ENCODE peak calls at places on chromosome 22, in five cellular contexts. H is spleen; L is CD8-positive, alpha-beta memory T cell; Y is body of pancreas; B is heart right ventricle. Z is an unnamed sample.

GRCh38 chr22:50009251-50009650 is 3.3 kb downstream of the IL17REL start:
- DNase-seq in H (no peak), L (no peak), Y (no peak), B (no peak), Z (no peak)

GRCh38 chr22:26632422-26633155 is 10.8 kb downstream of the CRYBA4 start:
- DNase-seq in H (no peak), L (no peak), Y (no peak), B (no peak), Z (no peak)

GRCh38 chr22:47304191-47304831 is 541.9 kb downstream of the TBC1D22A start:
- DNase-seq in H (no peak), L (no peak), Y (no peak), B (no peak), Z (no peak)

GRCh38 chr22:34841911-34842310 is 224.0 kb upstream of the ISX start:
- DNase-seq in H (no peak), L (no peak), Y (no peak), B (no peak), Z (no peak)

GRCh38 chr22:24772493-24773220 is 1.9 kb downstream of the PIWIL3 start:
- DNase-seq in H (no peak), L (no peak), Y (no peak), B (no peak), Z (no peak)

GRCh38 chr22:48717883-48718817 is 1109.5 kb downstream of the BRD1 start:
- DNase-seq in H (peak), L (no peak), Y (no peak), B (no peak), Z (no peak)

GRCh38 chr22:39994046-39994565 is 648 bp upstream of the FAM83F start:
- DNase-seq in H (no peak), L (peak), Y (no peak), B (no peak), Z (no peak)

GRCh38 chr22:50253941-50254340 is 2.9 kb upstream of the HDAC10 start:
- DNase-seq in H (no peak), L (no peak), Y (no peak), B (no peak), Z (no peak)

GRCh38 chr22:26684173-26684572 is 26.8 kb downstream of the MIAT start:
- DNase-seq in H (no peak), L (no peak), Y (no peak), B (no peak), Z (no peak)

GRCh38 chr22:44729391-44730012 is 22.9 kb upstream of the ARHGAP8 start:
- DNase-seq in H (peak), L (no peak), Y (no peak), B (peak), Z (no peak)

GRCh38 chr22:25404923-25405853 is 159.3 kb upstream of the GRK3 start:
- DNase-seq in H (peak), L (peak), Y (peak), B (peak), Z (peak)

GRCh38 chr22:37544955-37545702 is 15.2 kb upstream of the CDC42EP1 start:
- DNase-seq in H (no peak), L (peak), Y (peak), B (peak), Z (peak)

GRCh38 chr22:50046481-50047245 is 11.4 kb downstream of the TTLL8 start:
- DNase-seq in H (no peak), L (no peak), Y (no peak), B (no peak), Z (no peak)

GRCh38 chr22:47835726-47836125 is 1073.3 kb downstream of the TBC1D22A start:
- DNase-seq in H (no peak), L (no peak), Y (no peak), B (no peak), Z (peak)

GRCh38 chr22:44625981-44626687 is 75.9 kb upstream of the PRR5 start:
- DNase-seq in H (peak), L (peak), Y (peak), B (peak), Z (peak)

GRCh38 chr22:39718206-39718605 is 147.7 kb downstream of the CACNA1I start:
- DNase-seq in H (peak), L (no peak), Y (no peak), B (no peak), Z (peak)

GRCh38 chr22:31083923-31084810 is 3.0 kb downstream of the SMTN start:
- DNase-seq in H (peak), L (no peak), Y (no peak), B (peak), Z (peak)

GRCh38 chr22:44205713-44206645 is 25.3 kb downstream of the PARVG start:
- DNase-seq in H (no peak), L (no peak), Y (no peak), B (no peak), Z (no peak)

GRCh38 chr22:44237290-44237689 is 56.6 kb downstream of the PARVG start:
- DNase-seq in H (no peak), L (no peak), Y (no peak), B (no peak), Z (no peak)

GRCh38 chr22:38098410-38099249 is 11.9 kb downstream of the BAIAP2L2 start:
- DNase-seq in H (no peak), L (no peak), Y (no peak), B (no peak), Z (no peak)

GRCh38 chr22:39524089-39524752 is 3.9 kb downstream of the ATF4 start:
- DNase-seq in H (no peak), L (no peak), Y (no peak), B (no peak), Z (no peak)

GRCh38 chr22:26718905-26719304 is 61.5 kb downstream of the MIAT start:
- DNase-seq in H (no peak), L (no peak), Y (no peak), B (no peak), Z (no peak)

GRCh38 chr22:41966607-41967240 is 2.5 kb upstream of the SEPTIN3 start:
- DNase-seq in H (no peak), L (peak), Y (no peak), B (no peak), Z (peak)

GRCh38 chr22:48318575-48319320 is 1508.9 kb downstream of the BRD1 start:
- DNase-seq in H (peak), L (no peak), Y (no peak), B (no peak), Z (no peak)

GRCh38 chr22:50148166-50148500 is 22.4 kb upstream of the PANX2 start:
- DNase-seq in H (no peak), L (no peak), Y (no peak), B (no peak), Z (no peak)

GRCh38 chr22:44575344-44576268 is 77.6 kb upstream of the RTL6 start:
- DNase-seq in H (no peak), L (no peak), Y (peak), B (no peak), Z (no peak)

GRCh38 chr22:25492950-25493790 is 71.3 kb upstream of the GRK3 start:
- DNase-seq in H (no peak), L (no peak), Y (no peak), B (no peak), Z (no peak)

GRCh38 chr22:39184586-39185577 is 32.4 kb upstream of the CBX7 start:
- DNase-seq in H (peak), L (no peak), Y (no peak), B (no peak), Z (no peak)

GRCh38 chr22:31284241-31284745 is 8.0 kb downstream of the PIK3IP1 start:
- DNase-seq in H (no peak), L (no peak), Y (no peak), B (no peak), Z (no peak)

GRCh38 chr22:27120036-27120435 is 462.6 kb downstream of the MIAT start:
- DNase-seq in H (no peak), L (no peak), Y (no peak), B (no peak), Z (no peak)

GRCh38 chr22:41742918-41743317 is 43.6 kb downstream of the MEI1 start:
- DNase-seq in H (no peak), L (no peak), Y (no peak), B (no peak), Z (no peak)

GRCh38 chr22:24030186-24030702 is 19.1 kb downstream of the CABIN1 start:
- DNase-seq in H (no peak), L (no peak), Y (no peak), B (no peak), Z (no peak)

DNA sequence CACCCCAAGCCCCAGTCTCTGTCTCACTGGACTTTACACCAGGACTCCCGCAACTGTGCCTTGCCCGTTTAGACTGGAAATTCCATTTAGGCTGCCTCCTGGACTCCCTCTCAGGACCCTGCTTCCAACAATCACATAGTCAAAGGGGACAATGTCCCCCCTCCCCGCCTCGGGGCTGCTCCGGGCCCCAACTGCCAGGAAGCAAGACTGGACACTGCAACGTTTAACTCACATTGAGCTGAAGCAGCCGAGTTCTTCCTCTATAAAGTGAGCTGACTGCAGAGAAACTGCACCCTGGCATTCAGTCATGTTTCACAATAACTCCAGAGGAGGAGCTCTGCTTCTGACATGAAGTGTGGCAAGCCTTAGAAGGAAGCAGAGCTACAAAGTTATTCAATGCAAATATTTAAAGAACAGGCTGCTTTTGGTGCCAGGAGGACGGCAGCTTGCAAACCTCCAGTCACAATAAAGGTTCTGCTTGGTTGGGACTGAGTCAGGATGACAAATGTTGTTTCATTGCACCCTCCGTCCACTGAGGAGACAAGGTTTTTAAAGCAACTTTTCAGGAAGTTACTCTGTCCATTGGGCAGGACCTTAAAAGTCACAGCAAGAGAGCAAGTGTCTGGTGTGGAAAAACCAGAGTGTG is 19.9 kb downstream of the PACSIN2 start:
- DNase-seq in H (no peak), L (no peak), Y (peak), B (no peak), Z (no peak)
- H3K4me3 ChIP-seq in H (no peak), L (no peak), Y (no peak), B (peak), Z (no peak)

GRCh38 chr22:29578462-29578861 is 2.5 kb downstream of the NIPSNAP1 start:
- DNase-seq in H (no peak), L (no peak), Y (no peak), B (no peak), Z (no peak)

GRCh38 chr22:29580200-29580810 is 608 bp downstream of the NIPSNAP1 start:
- DNase-seq in H (peak), L (no peak), Y (peak), B (no peak), Z (no peak)

GRCh38 chr22:29584975-29585374 is 4.1 kb upstream of the NIPSNAP1 start:
- DNase-seq in H (no peak), L (no peak), Y (no peak), B (no peak), Z (no peak)

GRCh38 chr22:29581799-29582198 is 886 bp upstream of the NIPSNAP1 start:
- DNase-seq in H (no peak), L (no peak), Y (peak), B (no peak), Z (no peak)
- H3K27ac ChIP-seq in H (no peak), L (no peak), Y (no peak), B (no peak), Z (no peak)

GRCh38 chr22:17198188-17199130 is 20.8 kb downstream of the ADA2 start:
- DNase-seq in H (no peak), L (no peak), Y (no peak), B (peak), Z (no peak)

GRCh38 chr22:17201285-17201945 is 17.8 kb downstream of the ADA2 start:
- DNase-seq in H (no peak), L (no peak), Y (peak), B (no peak), Z (no peak)

GRCh38 chr22:17194213-17194612 is 25.0 kb downstream of the ADA2 start:
- DNase-seq in H (no peak), L (no peak), Y (no peak), B (no peak), Z (no peak)

GRCh38 chr22:17199131-17199731 is 20.0 kb downstream of the ADA2 start:
- DNase-seq in H (no peak), L (no peak), Y (no peak), B (no peak), Z (no peak)
- H3K4me3 ChIP-seq in H (peak), L (no peak), Y (no peak), B (peak), Z (no peak)

GRCh38 chr22:22936915-22937656 is 49.5 kb downstream of the IGLL5 start:
- DNase-seq in H (no peak), L (no peak), Y (no peak), B (no peak), Z (no peak)

GRCh38 chr22:22939537-22940368 is 52.1 kb downstream of the IGLL5 start:
- DNase-seq in H (peak), L (no peak), Y (no peak), B (no peak), Z (no peak)

GRCh38 chr22:22938672-22939536 is 51.3 kb downstream of the IGLL5 start:
- DNase-seq in H (no peak), L (no peak), Y (no peak), B (no peak), Z (no peak)

GRCh38 chr22:22936190-22936914 is 48.7 kb downstream of the IGLL5 start:
- DNase-seq in H (no peak), L (no peak), Y (no peak), B (no peak), Z (no peak)

GRCh38 chr22:22937894-22938480 is 50.4 kb downstream of the IGLL5 start:
- DNase-seq in H (no peak), L (no peak), Y (no peak), B (no peak), Z (no peak)
- H3K27ac ChIP-seq in H (no peak), L (no peak), Y (no peak), B (no peak), Z (peak)

DNA sequence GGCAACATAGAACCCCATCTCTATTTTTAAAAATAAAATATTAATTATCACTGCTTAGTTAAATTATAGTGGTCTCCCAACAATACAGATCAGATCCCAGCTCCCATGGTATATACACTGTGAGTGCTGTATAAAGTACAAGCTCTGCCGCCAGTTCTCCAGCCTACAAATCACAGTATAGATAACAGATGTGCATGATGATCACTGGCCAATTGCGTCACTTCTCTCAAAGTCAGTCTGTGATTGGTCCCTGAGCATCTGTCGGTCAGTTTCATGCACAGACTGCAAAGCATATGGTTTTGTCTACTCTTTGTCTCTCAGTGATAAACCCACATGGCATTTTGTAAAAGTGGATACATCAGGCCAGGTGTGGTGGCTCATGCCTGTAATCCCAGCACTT is 15.6 kb downstream of the PPARA start:
- DNase-seq in H (no peak), L (no peak), Y (no peak), B (no peak), Z (no peak)
- H3K4me3 ChIP-seq in H (no peak), L (no peak), Y (no peak), B (no peak), Z (no peak)

GRCh38 chr22:36317658-36318271 is 64.8 kb downstream of the APOL1 start:
- DNase-seq in H (no peak), L (no peak), Y (no peak), B (no peak), Z (no peak)

GRCh38 chr22:36318442-36318841 is 65.5 kb downstream of the APOL1 start:
- DNase-seq in H (no peak), L (no peak), Y (no peak), B (no peak), Z (no peak)

GRCh38 chr22:36321797-36322601 is 65.8 kb downstream of the MYH9 start:
- DNase-seq in H (peak), L (no peak), Y (no peak), B (no peak), Z (no peak)

GRCh38 chr22:36320553-36320952 is 67.2 kb downstream of the MYH9 start:
- DNase-seq in H (no peak), L (no peak), Y (no peak), B (no peak), Z (no peak)

DNA sequence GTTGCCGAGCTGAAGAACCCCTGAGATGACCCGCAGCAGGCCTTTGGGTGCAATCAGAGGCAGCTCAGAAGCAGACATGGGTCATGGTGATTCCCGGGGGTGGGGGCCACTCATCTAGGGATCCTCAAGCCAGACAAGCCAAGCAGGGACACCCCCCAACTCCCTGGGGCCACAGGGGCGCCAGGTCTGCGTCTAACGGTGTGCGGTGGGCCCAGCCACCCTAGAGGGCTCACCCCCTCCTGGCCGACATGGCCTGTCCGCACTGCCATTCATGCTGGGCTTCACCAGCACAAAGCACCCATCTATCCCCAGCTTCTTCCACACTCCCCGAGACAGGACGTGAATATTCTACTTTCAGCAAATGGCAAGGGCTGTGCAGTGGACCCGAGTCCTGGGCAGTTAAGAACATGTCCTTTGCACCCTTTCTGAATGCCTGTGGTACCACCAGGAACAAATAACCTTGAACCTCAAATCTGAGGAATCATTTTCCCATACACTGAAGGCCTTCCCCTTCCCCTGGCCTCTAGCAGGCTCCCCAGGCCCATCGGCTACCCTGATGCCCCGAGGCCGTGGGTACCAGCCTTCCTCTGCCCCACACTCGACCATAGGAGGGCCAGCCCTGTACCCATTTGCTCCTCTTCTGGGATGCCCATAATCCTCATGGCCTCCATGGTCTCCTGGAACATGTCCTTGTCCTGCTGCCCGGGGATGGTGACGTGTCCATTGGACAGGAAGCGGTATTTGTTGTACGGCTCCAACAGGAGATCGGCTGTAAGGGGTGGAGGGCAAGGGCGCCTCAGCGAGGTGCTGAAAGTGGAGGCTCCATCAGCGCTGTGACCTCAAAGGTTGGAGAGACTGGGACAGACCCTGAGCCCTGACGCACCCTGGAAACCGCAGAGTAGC is 66.9 kb downstream of the APOL1 start:
- DNase-seq in H (peak), L (no peak), Y (no peak), B (no peak), Z (no peak)
- H3K27ac ChIP-seq in H (peak), L (no peak), Y (peak), B (peak), Z (no peak)

Z was measured in MM.1S.